ENCODE peak calls at places on chromosome 12, in five cellular contexts. One of them, this sample, is unnamed.

GRCh38 chr12:71661977-71662522 is 1.6 kb downstream of the ZFC3H1 start:
- DNase-seq in H9: no peak
- DNase-seq in IMR-90: peak
- DNase-seq in mesenchymal stem cell: peak
- DNase-seq in H1: no peak
- DNase-seq in this sample: no peak

GRCh38 chr12:121252712-121253345 is 42.9 kb downstream of the P2RX4 start:
- DNase-seq in H1: no peak
- DNase-seq in mesenchymal stem cell: no peak
- DNase-seq in H9: no peak
- DNase-seq in IMR-90: no peak
- DNase-seq in this sample: no peak

GRCh38 chr12:125434131-125434530 is 368.9 kb downstream of the AACS start:
- DNase-seq in H1: no peak
- DNase-seq in IMR-90: no peak
- DNase-seq in H9: peak
- DNase-seq in mesenchymal stem cell: no peak
- DNase-seq in this sample: no peak

GRCh38 chr12:102740157-102741032 is 176.6 kb downstream of the PAH start:
- DNase-seq in H1: no peak
- DNase-seq in mesenchymal stem cell: peak
- DNase-seq in IMR-90: peak
- DNase-seq in H9: no peak
- DNase-seq in this sample: no peak

GRCh38 chr12:112813836-112814235 is 22.3 kb downstream of the RPH3A start:
- DNase-seq in IMR-90: no peak
- DNase-seq in mesenchymal stem cell: no peak
- DNase-seq in H9: no peak
- DNase-seq in H1: no peak
- DNase-seq in this sample: no peak

GRCh38 chr12:110639336-110640178 is 25.6 kb downstream of the TCTN1 start:
- DNase-seq in IMR-90: peak
- DNase-seq in mesenchymal stem cell: peak
- DNase-seq in H9: peak
- DNase-seq in H1: no peak
- DNase-seq in this sample: no peak

GRCh38 chr12:3046441-3047200 is 30.6 kb upstream of the TSPAN9 start:
- DNase-seq in mesenchymal stem cell: no peak
- DNase-seq in H9: no peak
- DNase-seq in IMR-90: no peak
- DNase-seq in H1: peak
- DNase-seq in this sample: no peak

GRCh38 chr12:1398673-1399072 is 195.7 kb downstream of the FBXL14 start:
- DNase-seq in IMR-90: peak
- DNase-seq in H9: no peak
- DNase-seq in H1: no peak
- DNase-seq in mesenchymal stem cell: peak
- DNase-seq in this sample: no peak

GRCh38 chr12:91777268-91777997 is 368.2 kb downstream of the BTG1 start:
- DNase-seq in IMR-90: peak
- DNase-seq in H9: no peak
- DNase-seq in mesenchymal stem cell: peak
- DNase-seq in H1: no peak
- DNase-seq in this sample: no peak

GRCh38 chr12:62848418-62848817 is 86.5 kb downstream of the PPM1H start:
- DNase-seq in mesenchymal stem cell: peak
- DNase-seq in IMR-90: peak
- DNase-seq in H9: no peak
- DNase-seq in H1: no peak
- DNase-seq in this sample: no peak

GRCh38 chr12:109552971-109553370 is 20.3 kb downstream of the MMAB start:
- DNase-seq in H1: no peak
- DNase-seq in mesenchymal stem cell: no peak
- DNase-seq in H9: no peak
- DNase-seq in IMR-90: no peak
- DNase-seq in this sample: no peak

GRCh38 chr12:17588968-17589367 is 501.0 kb downstream of the RERGL start:
- DNase-seq in IMR-90: no peak
- DNase-seq in mesenchymal stem cell: peak
- DNase-seq in H9: peak
- DNase-seq in H1: no peak
- DNase-seq in this sample: peak

GRCh38 chr12:24854017-24854416 is 94.9 kb downstream of the BCAT1 start:
- DNase-seq in mesenchymal stem cell: no peak
- DNase-seq in H9: no peak
- DNase-seq in H1: no peak
- DNase-seq in IMR-90: no peak
- DNase-seq in this sample: no peak

GRCh38 chr12:83414981-83415380 is 728.3 kb downstream of the TMTC2 start:
- DNase-seq in H1: no peak
- DNase-seq in mesenchymal stem cell: no peak
- DNase-seq in H9: no peak
- DNase-seq in IMR-90: no peak
- DNase-seq in this sample: no peak

GRCh38 chr12:3777206-3777809 is 24.4 kb upstream of the CRACR2A start:
- DNase-seq in H1: no peak
- DNase-seq in H9: no peak
- DNase-seq in IMR-90: peak
- DNase-seq in mesenchymal stem cell: peak
- DNase-seq in this sample: peak

GRCh38 chr12:98572010-98572409 is 21.5 kb upstream of the SLC25A3 start:
- DNase-seq in H1: no peak
- DNase-seq in mesenchymal stem cell: no peak
- DNase-seq in IMR-90: no peak
- DNase-seq in H9: peak
- DNase-seq in this sample: no peak

GRCh38 chr12:109523071-109523470 is 45.6 kb downstream of the UBE3B start:
- DNase-seq in mesenchymal stem cell: no peak
- DNase-seq in H1: no peak
- DNase-seq in IMR-90: no peak
- DNase-seq in H9: no peak
- DNase-seq in this sample: no peak

DNA sequence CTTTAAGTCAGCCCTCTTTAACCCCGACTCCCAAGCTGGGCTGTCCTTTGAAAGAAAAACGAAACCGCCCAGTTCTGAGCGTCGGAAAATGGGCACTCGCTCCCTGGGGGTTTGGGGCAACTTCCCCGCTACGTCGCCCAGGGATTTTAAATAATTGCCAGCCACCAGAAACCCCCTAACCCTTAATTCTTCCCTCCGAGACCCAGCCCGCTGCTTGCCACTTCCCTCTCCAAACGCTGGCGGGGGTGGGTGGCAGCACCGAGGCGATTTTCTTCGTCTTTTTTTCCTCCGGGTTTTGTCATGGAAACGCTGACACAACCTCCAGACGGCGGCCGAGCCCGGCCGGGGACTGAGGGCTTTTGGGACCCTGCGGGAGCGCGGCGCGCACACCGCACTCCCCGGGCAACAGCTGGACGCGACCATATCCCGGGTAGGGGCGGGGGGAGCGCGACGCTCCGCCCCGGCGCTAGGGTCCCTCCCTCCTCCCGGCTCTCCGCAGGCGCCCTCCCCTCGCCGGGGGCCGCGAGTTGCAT is at the start of gene CHST11:
- DNase-seq in H1: peak
- DNase-seq in mesenchymal stem cell: peak
- DNase-seq in H9: peak
- DNase-seq in IMR-90: peak
- DNase-seq in this sample: peak
- H4K91ac ChIP-seq in H1: peak
- H4K91ac ChIP-seq in mesenchymal stem cell: peak
- H4K91ac ChIP-seq in H9: no peak
- H4K91ac ChIP-seq in IMR-90: no peak
- H4K91ac ChIP-seq in this sample: no peak

GRCh38 chr12:130431176-130431575 is 93.5 kb downstream of the PIWIL1 start:
- DNase-seq in IMR-90: no peak
- DNase-seq in mesenchymal stem cell: no peak
- DNase-seq in H1: no peak
- DNase-seq in H9: no peak
- DNase-seq in this sample: no peak

GRCh38 chr12:130433411-130433810 is 95.7 kb downstream of the PIWIL1 start:
- DNase-seq in H9: no peak
- DNase-seq in mesenchymal stem cell: no peak
- DNase-seq in H1: no peak
- DNase-seq in IMR-90: no peak
- DNase-seq in this sample: no peak

GRCh38 chr12:130427381-130427887 is 89.7 kb downstream of the PIWIL1 start:
- DNase-seq in H9: peak
- DNase-seq in mesenchymal stem cell: no peak
- DNase-seq in IMR-90: no peak
- DNase-seq in H1: peak
- DNase-seq in this sample: no peak

GRCh38 chr12:130428116-130428515 is 90.4 kb downstream of the PIWIL1 start:
- DNase-seq in mesenchymal stem cell: no peak
- DNase-seq in H9: peak
- DNase-seq in IMR-90: no peak
- DNase-seq in H1: peak
- DNase-seq in this sample: peak

GRCh38 chr12:130429656-130430505 is 92.2 kb downstream of the PIWIL1 start:
- DNase-seq in mesenchymal stem cell: no peak
- DNase-seq in H1: no peak
- DNase-seq in H9: peak
- DNase-seq in IMR-90: no peak
- DNase-seq in this sample: no peak
- H2BK15ac ChIP-seq in mesenchymal stem cell: no peak
- H2BK15ac ChIP-seq in H1: no peak
- H2BK15ac ChIP-seq in H9: no peak
- H2BK15ac ChIP-seq in IMR-90: no peak
- H2BK15ac ChIP-seq in this sample: peak

GRCh38 chr12:114696443-114697245 is 12.7 kb upstream of the TBX3 start:
- DNase-seq in mesenchymal stem cell: no peak
- DNase-seq in H1: no peak
- DNase-seq in H9: peak
- DNase-seq in IMR-90: no peak
- DNase-seq in this sample: no peak

GRCh38 chr12:114701104-114701414 is 17.1 kb upstream of the TBX3 start:
- DNase-seq in H1: no peak
- DNase-seq in IMR-90: no peak
- DNase-seq in mesenchymal stem cell: no peak
- DNase-seq in H9: no peak
- DNase-seq in this sample: no peak

GRCh38 chr12:114700392-114701103 is 16.6 kb upstream of the TBX3 start:
- DNase-seq in mesenchymal stem cell: no peak
- DNase-seq in IMR-90: no peak
- DNase-seq in H1: no peak
- DNase-seq in H9: peak
- DNase-seq in this sample: no peak

GRCh38 chr12:114697246-114697716 is 13.3 kb upstream of the TBX3 start:
- DNase-seq in IMR-90: no peak
- DNase-seq in mesenchymal stem cell: no peak
- DNase-seq in H9: no peak
- DNase-seq in H1: no peak
- DNase-seq in this sample: no peak

DNA sequence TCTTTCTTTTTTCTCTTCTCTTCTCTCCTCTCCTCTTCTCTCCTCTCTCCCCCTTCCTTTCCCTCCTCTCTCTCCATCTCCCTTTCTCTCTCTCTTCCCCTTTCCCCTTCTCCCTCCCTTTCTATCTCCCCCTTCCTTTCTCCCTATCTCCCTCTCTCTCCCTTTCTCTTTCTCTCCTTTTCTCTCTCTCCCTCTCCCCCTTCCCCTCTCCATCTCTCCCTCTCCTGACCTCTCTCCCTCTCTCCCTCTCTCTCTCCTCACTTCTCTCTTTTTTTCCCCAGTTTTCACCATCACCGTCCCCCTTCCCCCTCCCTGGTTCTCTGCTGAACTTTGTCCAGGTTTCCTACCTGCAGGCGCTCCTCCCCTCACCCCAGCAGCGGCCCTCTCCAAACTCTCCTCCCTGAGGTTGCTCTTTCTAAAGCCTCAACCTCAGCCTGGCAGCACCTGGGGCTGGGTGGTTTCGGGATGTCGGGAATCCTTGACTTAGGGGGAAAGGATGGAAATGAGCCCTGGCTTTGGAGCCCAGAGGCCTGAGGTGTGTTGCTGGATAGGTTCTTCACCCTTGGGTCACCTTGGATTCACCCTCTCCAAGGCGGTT is 14.7 kb upstream of the TBX3 start:
- DNase-seq in H1: peak
- DNase-seq in mesenchymal stem cell: no peak
- DNase-seq in IMR-90: no peak
- DNase-seq in H9: peak
- DNase-seq in this sample: no peak
- H4K91ac ChIP-seq in H1: no peak
- H4K91ac ChIP-seq in mesenchymal stem cell: no peak
- H4K91ac ChIP-seq in IMR-90: no peak
- H4K91ac ChIP-seq in H9: no peak
- H4K91ac ChIP-seq in this sample: no peak

GRCh38 chr12:93297536-93297935 is 80.2 kb upstream of the NUDT4 start:
- DNase-seq in IMR-90: no peak
- DNase-seq in H9: no peak
- DNase-seq in mesenchymal stem cell: no peak
- DNase-seq in H1: no peak
- DNase-seq in this sample: no peak
- H2BK15ac ChIP-seq in IMR-90: no peak
- H2BK15ac ChIP-seq in H9: no peak
- H2BK15ac ChIP-seq in mesenchymal stem cell: no peak
- H2BK15ac ChIP-seq in H1: no peak
- H2BK15ac ChIP-seq in this sample: no peak

DNA sequence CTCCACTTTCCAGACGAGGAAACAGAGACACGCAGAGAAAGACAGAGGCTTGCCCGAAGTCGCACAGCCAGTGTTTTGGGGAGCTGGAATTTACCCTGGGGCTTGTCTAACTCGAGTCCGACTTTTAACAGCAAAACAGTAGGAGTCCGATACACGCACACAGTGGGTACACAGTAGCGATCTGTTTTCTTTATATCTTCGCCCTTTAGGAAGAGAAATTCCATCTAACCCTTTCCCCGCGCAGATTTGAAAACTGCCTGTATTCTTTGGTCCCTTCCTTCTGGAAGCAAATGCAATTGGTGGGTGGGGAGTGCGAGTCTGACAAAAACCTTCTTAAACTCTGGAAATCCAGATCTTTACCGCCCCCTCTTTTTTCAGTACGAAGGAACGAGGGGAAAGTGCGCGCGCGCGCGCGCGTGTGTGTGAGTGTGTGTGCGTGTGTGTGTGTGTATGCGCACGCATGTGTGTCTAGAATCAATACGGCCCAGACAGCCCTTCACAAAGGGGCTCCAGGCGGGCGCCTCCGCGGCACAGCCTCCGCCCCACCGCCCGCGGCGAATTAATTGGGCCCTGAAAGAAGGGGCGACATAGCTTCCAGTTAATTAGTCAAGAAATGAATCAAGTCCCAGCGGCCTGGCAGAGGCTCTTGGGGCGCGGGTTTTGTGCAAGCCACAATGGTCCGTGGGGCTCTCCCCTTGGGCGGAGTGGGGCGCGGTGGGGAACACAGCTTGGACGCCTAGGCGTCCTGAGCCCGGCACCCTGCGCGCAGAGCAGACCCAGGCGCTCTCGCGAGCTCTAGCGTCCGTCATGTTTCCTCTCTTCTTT is 14.0 kb upstream of the TBX3 start:
- DNase-seq in IMR-90: no peak
- DNase-seq in H9: peak
- DNase-seq in H1: peak
- DNase-seq in mesenchymal stem cell: peak
- DNase-seq in this sample: peak
- H4K91ac ChIP-seq in IMR-90: no peak
- H4K91ac ChIP-seq in H9: no peak
- H4K91ac ChIP-seq in H1: no peak
- H4K91ac ChIP-seq in mesenchymal stem cell: no peak
- H4K91ac ChIP-seq in this sample: no peak

This sample was measured in neuronal stem cell.